ENCODE peak calls at places on chromosomes 7 and 10, in four cellular contexts. One of them, this sample, is unnamed.

GRCh38 chr7:151400626-151401315 is 9.1 kb downstream of the WDR86 start:
- DNase-seq in body of pancreas: no peak
- DNase-seq in endothelial cell of umbilical vein: no peak
- DNase-seq in esophagus muscularis mucosa: no peak
- DNase-seq in this sample: no peak

GRCh38 chr10:113087082-113088029 is 137.3 kb downstream of the TCF7L2 start:
- DNase-seq in body of pancreas: peak; percentile 79
- DNase-seq in endothelial cell of umbilical vein: peak; percentile 99
- DNase-seq in esophagus muscularis mucosa: no peak
- DNase-seq in this sample: peak; percentile 66

GRCh38 chr10:107689318-107689717 is 524.8 kb upstream of the SORCS1 start:
- DNase-seq in body of pancreas: no peak
- DNase-seq in esophagus muscularis mucosa: no peak
- DNase-seq in endothelial cell of umbilical vein: no peak
- DNase-seq in this sample: no peak

GRCh38 chr10:46514899-46515298 is 41.6 kb downstream of the GPRIN2 start:
- DNase-seq in body of pancreas: no peak
- DNase-seq in esophagus muscularis mucosa: no peak
- DNase-seq in endothelial cell of umbilical vein: no peak
- DNase-seq in this sample: no peak

GRCh38 chr7:71665716-71666115 is 533.8 kb downstream of the GALNT17 start:
- DNase-seq in body of pancreas: no peak
- DNase-seq in endothelial cell of umbilical vein: no peak
- DNase-seq in esophagus muscularis mucosa: no peak
- DNase-seq in this sample: no peak

GRCh38 chr10:111360260-111360925 is 283.6 kb downstream of the ADRA2A start:
- DNase-seq in body of pancreas: peak; percentile 61
- DNase-seq in endothelial cell of umbilical vein: no peak
- DNase-seq in esophagus muscularis mucosa: peak; percentile 50
- DNase-seq in this sample: peak; percentile 51

GRCh38 chr10:78301891-78302738 is 268.5 kb downstream of the RPS24 start:
- DNase-seq in esophagus muscularis mucosa: peak; percentile 78
- DNase-seq in body of pancreas: no peak
- DNase-seq in endothelial cell of umbilical vein: no peak
- DNase-seq in this sample: no peak

GRCh38 chr7:135335628-135336139 is 102.0 kb downstream of the STRA8 start:
- DNase-seq in endothelial cell of umbilical vein: peak; percentile 73
- DNase-seq in esophagus muscularis mucosa: no peak
- DNase-seq in body of pancreas: peak; percentile 87
- DNase-seq in this sample: peak; percentile 70

GRCh38 chr10:36344240-36344639 is 702.1 kb upstream of the FZD8 start:
- DNase-seq in body of pancreas: no peak
- DNase-seq in endothelial cell of umbilical vein: no peak
- DNase-seq in esophagus muscularis mucosa: no peak
- DNase-seq in this sample: no peak

GRCh38 chr7:151010307-151011096 is 13.8 kb downstream of the ATG9B start:
- DNase-seq in esophagus muscularis mucosa: no peak
- DNase-seq in body of pancreas: no peak
- DNase-seq in endothelial cell of umbilical vein: no peak
- DNase-seq in this sample: no peak

GRCh38 chr10:3683560-3683959 is 101.4 kb downstream of the KLF6 start:
- DNase-seq in esophagus muscularis mucosa: no peak
- DNase-seq in body of pancreas: no peak
- DNase-seq in endothelial cell of umbilical vein: no peak
- DNase-seq in this sample: no peak

GRCh38 chr7:132771301-132771730 is 195.0 kb upstream of the PLXNA4 start:
- DNase-seq in body of pancreas: no peak
- DNase-seq in endothelial cell of umbilical vein: no peak
- DNase-seq in esophagus muscularis mucosa: no peak
- DNase-seq in this sample: no peak

GRCh38 chr10:5890519-5890878 is 456 bp downstream of the FBH1 start:
- DNase-seq in body of pancreas: peak; percentile 44
- DNase-seq in esophagus muscularis mucosa: no peak
- DNase-seq in endothelial cell of umbilical vein: peak; percentile 45
- DNase-seq in this sample: no peak

GRCh38 chr10:31320598-31321211 is 1.7 kb downstream of the ZEB1 start:
- DNase-seq in body of pancreas: no peak
- DNase-seq in esophagus muscularis mucosa: no peak
- DNase-seq in endothelial cell of umbilical vein: peak; percentile 71
- DNase-seq in this sample: no peak

GRCh38 chr10:89210794-89211425 is 3.8 kb upstream of the CH25H start:
- DNase-seq in body of pancreas: no peak
- DNase-seq in esophagus muscularis mucosa: peak; percentile 37
- DNase-seq in endothelial cell of umbilical vein: no peak
- DNase-seq in this sample: no peak

GRCh38 chr7:129401228-129401967 is 32.8 kb upstream of the STRIP2 start:
- DNase-seq in endothelial cell of umbilical vein: peak; percentile 29
- DNase-seq in esophagus muscularis mucosa: no peak
- DNase-seq in body of pancreas: no peak
- DNase-seq in this sample: no peak

GRCh38 chr10:73926152-73926764 is 15.3 kb downstream of the PLAU start:
- DNase-seq in endothelial cell of umbilical vein: no peak
- DNase-seq in body of pancreas: no peak
- DNase-seq in esophagus muscularis mucosa: no peak
- DNase-seq in this sample: no peak

GRCh38 chr7:82319674-82320118 is 123.9 kb downstream of the CACNA2D1 start:
- DNase-seq in body of pancreas: peak; percentile 55
- DNase-seq in endothelial cell of umbilical vein: peak; percentile 62
- DNase-seq in esophagus muscularis mucosa: no peak
- DNase-seq in this sample: peak; percentile 70

DNA sequence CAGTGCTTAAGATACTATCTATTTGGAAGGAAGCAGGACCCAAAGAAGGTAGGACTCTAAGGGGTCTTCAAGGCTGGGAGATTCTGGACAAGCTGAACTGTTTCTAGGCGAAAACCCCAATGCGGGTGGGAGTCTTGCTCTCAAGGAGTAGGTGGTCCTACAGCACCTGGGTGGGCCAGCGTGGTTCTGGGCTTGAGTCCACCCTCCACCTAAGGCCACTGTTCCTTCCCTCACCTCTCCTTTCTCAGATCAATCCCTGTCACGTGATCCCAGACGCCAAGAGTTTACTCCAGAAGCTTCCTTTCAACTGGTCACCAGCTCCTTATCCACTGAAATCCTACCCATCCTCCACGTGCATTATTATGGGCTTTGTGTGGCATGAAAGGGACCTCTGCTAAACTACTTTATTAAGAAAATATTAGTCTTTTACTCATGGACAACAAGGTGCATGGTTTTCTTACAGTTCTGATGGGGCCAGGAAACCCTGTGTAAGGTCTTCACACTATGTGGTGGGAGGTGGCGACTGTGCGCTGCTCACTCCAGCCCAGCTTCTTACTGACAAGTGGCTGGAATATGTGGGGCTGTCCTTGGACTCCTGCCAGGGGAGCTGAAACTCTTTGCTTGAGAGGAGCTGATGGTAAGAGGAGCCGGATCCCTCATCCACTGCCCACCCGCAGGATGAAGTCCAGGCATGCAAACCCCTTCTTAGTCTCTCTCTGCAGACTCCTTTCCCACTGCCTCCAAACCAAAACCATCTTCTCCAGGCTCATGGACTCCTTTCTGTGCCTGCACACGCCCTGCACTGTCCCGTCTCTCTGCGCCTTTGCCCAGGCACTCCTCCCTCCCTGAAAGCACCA is 1.6 kb downstream of the ZNF746 start:
- DNase-seq in esophagus muscularis mucosa: no peak
- DNase-seq in body of pancreas: peak; percentile 69
- DNase-seq in endothelial cell of umbilical vein: peak; percentile 69
- DNase-seq in this sample: peak; percentile 61
- TF ChIP-seq CTCF in esophagus muscularis mucosa: no peak
- TF ChIP-seq CTCF in body of pancreas: no peak
- TF ChIP-seq CTCF in endothelial cell of umbilical vein: no peak
- TF ChIP-seq CTCF in this sample: no peak

GRCh38 chr7:38127216-38128207 is 50.5 kb upstream of the STARD3NL start:
- DNase-seq in endothelial cell of umbilical vein: no peak
- DNase-seq in esophagus muscularis mucosa: no peak
- DNase-seq in body of pancreas: no peak
- DNase-seq in this sample: no peak
- TF ChIP-seq POLR2A in endothelial cell of umbilical vein: no peak
- TF ChIP-seq POLR2A in esophagus muscularis mucosa: no peak
- TF ChIP-seq POLR2A in body of pancreas: no peak
- TF ChIP-seq POLR2A in this sample: no peak

GRCh38 chr10:43075612-43076003 is 1.3 kb upstream of the RET start:
- DNase-seq in endothelial cell of umbilical vein: no peak
- DNase-seq in esophagus muscularis mucosa: no peak
- DNase-seq in body of pancreas: no peak
- DNase-seq in this sample: no peak
- TF ChIP-seq CTCF in endothelial cell of umbilical vein: no peak
- TF ChIP-seq CTCF in esophagus muscularis mucosa: no peak
- TF ChIP-seq CTCF in body of pancreas: peak; percentile 6
- TF ChIP-seq CTCF in this sample: no peak

DNA sequence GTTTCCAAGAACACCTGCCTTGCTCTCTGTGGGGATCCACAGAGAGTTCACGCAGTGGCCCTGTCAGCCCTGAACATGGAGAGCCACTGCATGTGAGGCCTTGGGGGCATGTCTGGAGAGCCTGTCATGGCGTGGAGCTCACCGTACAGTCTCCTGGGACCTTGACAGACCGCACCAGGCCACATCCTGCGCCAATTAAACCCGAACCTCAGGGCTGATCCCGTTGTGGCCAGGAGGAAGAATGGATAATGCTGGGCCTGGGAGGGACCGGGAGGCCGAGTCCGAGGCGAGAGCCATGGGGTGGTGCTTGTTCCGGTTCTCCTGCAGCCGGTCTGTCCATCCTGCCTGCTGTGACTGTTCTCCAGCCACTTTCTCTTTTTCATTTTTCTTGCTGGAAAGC is 68.7 kb downstream of the DNAJB6 start:
- DNase-seq in body of pancreas: no peak
- DNase-seq in endothelial cell of umbilical vein: no peak
- DNase-seq in esophagus muscularis mucosa: no peak
- DNase-seq in this sample: no peak
- TF ChIP-seq POLR2A in body of pancreas: no peak
- TF ChIP-seq POLR2A in endothelial cell of umbilical vein: no peak
- TF ChIP-seq POLR2A in esophagus muscularis mucosa: no peak
- TF ChIP-seq POLR2A in this sample: no peak

DNA sequence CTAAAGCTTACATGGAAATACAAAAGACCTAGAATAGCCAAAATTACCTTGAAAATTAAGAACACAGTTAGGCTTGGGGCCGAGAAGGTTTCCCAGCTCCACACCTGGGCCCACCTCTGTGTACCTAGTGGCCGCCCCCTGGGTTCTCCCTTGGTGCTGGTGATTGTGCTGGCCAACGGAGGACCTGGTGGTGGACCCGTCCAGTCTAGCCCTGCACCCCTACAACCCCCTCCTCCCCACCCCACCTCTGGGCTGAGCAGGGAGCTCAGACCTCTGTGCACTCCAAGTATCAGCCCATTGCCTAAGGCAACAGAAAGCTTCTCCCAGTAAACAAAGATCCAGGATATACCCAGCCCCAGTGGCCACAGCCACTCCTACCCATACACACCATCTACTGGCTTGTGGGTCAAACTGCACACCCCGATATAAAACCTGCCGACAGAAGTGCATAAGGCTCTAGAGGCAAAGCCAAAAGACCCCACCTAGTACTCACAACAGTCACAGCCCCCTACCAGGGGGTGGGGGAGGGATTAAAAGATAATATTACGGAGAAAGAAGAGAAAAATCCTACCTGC is 105.0 kb upstream of the DIP2C start:
- DNase-seq in body of pancreas: peak; percentile 4
- DNase-seq in endothelial cell of umbilical vein: no peak
- DNase-seq in esophagus muscularis mucosa: no peak
- DNase-seq in this sample: no peak
- TF ChIP-seq CTCF in body of pancreas: no peak
- TF ChIP-seq CTCF in endothelial cell of umbilical vein: no peak
- TF ChIP-seq CTCF in esophagus muscularis mucosa: no peak
- TF ChIP-seq CTCF in this sample: no peak

GRCh38 chr10:79349072-79349491 is 1.8 kb downstream of the PPIF start:
- DNase-seq in endothelial cell of umbilical vein: no peak
- DNase-seq in esophagus muscularis mucosa: no peak
- DNase-seq in body of pancreas: no peak
- DNase-seq in this sample: no peak

GRCh38 chr10:79348640-79348988 is 1.3 kb downstream of the PPIF start:
- DNase-seq in body of pancreas: peak; percentile 73
- DNase-seq in esophagus muscularis mucosa: no peak
- DNase-seq in endothelial cell of umbilical vein: no peak
- DNase-seq in this sample: no peak

GRCh38 chr10:79346388-79347225 is 662 bp upstream of the PPIF start:
- DNase-seq in endothelial cell of umbilical vein: no peak
- DNase-seq in body of pancreas: peak; percentile 29
- DNase-seq in esophagus muscularis mucosa: no peak
- DNase-seq in this sample: no peak

GRCh38 chr10:79347226-79347893 is at the start of gene PPIF:
- DNase-seq in body of pancreas: peak; percentile 95
- DNase-seq in endothelial cell of umbilical vein: peak; percentile 93
- DNase-seq in esophagus muscularis mucosa: peak; percentile 99
- DNase-seq in this sample: peak; percentile 97

DNA sequence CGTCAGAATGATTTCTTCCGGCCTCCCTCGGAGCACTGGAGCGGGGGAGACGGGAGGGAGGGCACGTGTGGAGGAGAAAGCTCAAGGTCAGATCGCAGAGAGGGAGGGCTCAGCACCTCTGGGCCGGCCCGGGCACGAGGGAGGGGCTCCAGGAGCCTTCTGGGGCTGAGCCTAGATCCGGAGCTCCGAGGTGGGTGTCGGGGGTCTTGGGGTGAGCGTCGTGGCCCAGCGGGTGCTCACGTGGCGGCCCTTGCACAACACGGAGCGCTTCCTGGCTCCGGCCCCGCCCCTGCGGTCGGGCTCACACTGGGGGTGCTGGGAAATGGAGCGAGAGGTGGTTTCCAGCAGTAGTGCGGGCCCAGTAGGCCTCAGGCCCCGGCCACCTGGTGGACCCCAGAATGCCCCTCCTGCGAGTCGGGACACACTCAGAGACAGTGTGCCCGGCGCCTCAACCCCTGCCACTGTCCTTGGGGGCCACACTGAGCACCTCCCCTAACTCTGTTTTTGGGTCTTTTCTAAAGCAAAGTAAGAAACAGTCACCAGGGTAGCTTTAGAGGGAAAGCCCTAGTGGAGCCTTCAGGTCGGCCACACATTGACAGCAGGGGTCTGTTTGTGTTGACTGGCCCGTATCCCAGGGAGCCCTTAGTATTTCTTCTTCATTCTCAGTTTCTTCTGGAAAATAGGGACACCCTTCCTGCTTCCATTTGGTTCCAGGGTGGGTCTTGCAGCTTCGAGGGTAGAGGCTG is 798 bp downstream of the PPIF start:
- DNase-seq in esophagus muscularis mucosa: no peak
- DNase-seq in body of pancreas: peak; percentile 73
- DNase-seq in endothelial cell of umbilical vein: peak; percentile 57
- DNase-seq in this sample: peak; percentile 77
- TF ChIP-seq POLR2A in esophagus muscularis mucosa: no peak
- TF ChIP-seq POLR2A in body of pancreas: no peak
- TF ChIP-seq POLR2A in endothelial cell of umbilical vein: no peak
- TF ChIP-seq POLR2A in this sample: no peak

GRCh38 chr10:120480065-120480600 is 23.1 kb downstream of the PLPP4 start:
- DNase-seq in body of pancreas: no peak
- DNase-seq in esophagus muscularis mucosa: peak; percentile 68
- DNase-seq in endothelial cell of umbilical vein: no peak
- DNase-seq in this sample: no peak
- TF ChIP-seq CTCF in body of pancreas: no peak
- TF ChIP-seq CTCF in esophagus muscularis mucosa: no peak
- TF ChIP-seq CTCF in endothelial cell of umbilical vein: peak; percentile 8
- TF ChIP-seq CTCF in this sample: no peak

This sample was measured in stomach.